ENCODE peak calls at places on chromosomes 13 and 19, in five cellular contexts. O is transverse colon, B is stomach, X is adrenal gland, Z is body of pancreas. Y is an unnamed sample.

GRCh38 chr19:13873776-13874515 is 3.0 kb upstream of the NANOS3 start:
- DNase-seq in O (no peak), X (no peak), Z (no peak), B (no peak), Y (no peak)

GRCh38 chr13:114108894-114109293 is 23.5 kb downstream of the RASA3 start:
- DNase-seq in X (peak; percentile 37), B (no peak), Z (no peak), O (peak; percentile 6), Y (no peak)

GRCh38 chr13:105990256-105990958 is 545.1 kb downstream of the EFNB2 start:
- DNase-seq in O (no peak), X (no peak), Z (no peak), B (no peak), Y (no peak)

GRCh38 chr19:42396248-42396541 is 6.1 kb upstream of the CNFN start:
- DNase-seq in X (no peak), O (no peak), Z (no peak), B (no peak), Y (no peak)

GRCh38 chr13:110872034-110872767 is 42.7 kb downstream of the ANKRD10 start:
- DNase-seq in Z (no peak), B (no peak), X (no peak), O (no peak), Y (no peak)

GRCh38 chr19:42154471-42155323 is 22.5 kb upstream of the POU2F2 start:
- DNase-seq in Z (no peak), X (peak; percentile 69), O (no peak), B (no peak), Y (no peak)

GRCh38 chr19:46529622-46530451 is 34.2 kb upstream of the PNMA8B start:
- DNase-seq in Z (peak; percentile 74), O (peak; percentile 70), B (peak; percentile 69), X (peak; percentile 85), Y (peak; percentile 59)

GRCh38 chr19:39246951-39247669 is 1.5 kb downstream of the IFNL4 start:
- DNase-seq in X (peak; percentile 60), B (no peak), Z (no peak), O (peak; percentile 16), Y (peak; percentile 33)

GRCh38 chr13:43269037-43269476 is 245.7 kb downstream of the DNAJC15 start:
- DNase-seq in O (peak; percentile 62), Z (peak; percentile 77), B (peak; percentile 70), X (peak; percentile 59), Y (no peak)

GRCh38 chr19:28428644-28429348 is 784.2 kb downstream of the UQCRFS1 start:
- DNase-seq in B (no peak), O (no peak), X (no peak), Z (no peak), Y (no peak)

GRCh38 chr19:42233106-42233505 is 9.3 kb downstream of the GSK3A start:
- DNase-seq in X (no peak), Z (no peak), O (no peak), B (no peak), Y (no peak)

GRCh38 chr19:4568884-4569283 is 9.4 kb upstream of the SEMA6B start:
- DNase-seq in O (no peak), X (no peak), B (no peak), Z (no peak), Y (no peak)

GRCh38 chr19:33376423-33376822 is 2.9 kb downstream of the CEBPG start:
- DNase-seq in X (peak; percentile 81), B (peak; percentile 86), O (peak; percentile 91), Z (peak; percentile 68), Y (peak; percentile 63)

GRCh38 chr19:47228168-47228936 is 2.6 kb downstream of the BBC3 start:
- DNase-seq in O (peak; percentile 74), Z (peak; percentile 49), B (peak; percentile 45), X (peak; percentile 86), Y (peak; percentile 50)

GRCh38 chr13:74166286-74166685 is 32.1 kb upstream of the KLF12 start:
- DNase-seq in Z (no peak), B (no peak), X (no peak), O (no peak), Y (no peak)

GRCh38 chr19:54218960-54219661 is 3.7 kb downstream of the LILRB3 start:
- DNase-seq in B (no peak), X (peak; percentile 44), Z (no peak), O (no peak), Y (no peak)

GRCh38 chr19:45767881-45768643 is 990 bp downstream of the SIX5 start:
- DNase-seq in X (peak; percentile 81), Z (peak; percentile 86), B (peak; percentile 70), O (peak; percentile 70), Y (peak; percentile 86)

GRCh38 chr19:53977429-53977990 is 13.9 kb upstream of the CACNG6 start:
- DNase-seq in Z (peak; percentile 86), B (peak; percentile 69), O (peak; percentile 70), X (peak; percentile 84), Y (peak; percentile 58)

GRCh38 chr13:65593298-65593874 is 1636.8 kb downstream of the PCDH9 start:
- DNase-seq in Z (no peak), O (no peak), B (no peak), X (no peak), Y (no peak)

GRCh38 chr19:15173746-15174404 is 26.9 kb downstream of the NOTCH3 start:
- DNase-seq in O (no peak), X (no peak), B (no peak), Z (no peak), Y (no peak)

GRCh38 chr19:58440556-58440955 is 603 bp upstream of the ZNF132 start:
- DNase-seq in O (no peak), X (no peak), B (no peak), Z (no peak), Y (no peak)

GRCh38 chr19:12453495-12453894 is 12.7 kb upstream of the ZNF443 start:
- DNase-seq in Z (peak; percentile 9), B (no peak), X (no peak), O (peak; percentile 54), Y (peak; percentile 42)

GRCh38 chr19:45779231-45780145 is 2.8 kb downstream of the DMPK start:
- DNase-seq in O (peak; percentile 97), Z (peak; percentile 96), B (peak; percentile 98), X (peak; percentile 97), Y (peak; percentile 77)

GRCh38 chr13:75704194-75704941 is 68.2 kb downstream of the LMO7 start:
- DNase-seq in O (no peak), Z (no peak), B (no peak), X (no peak), Y (no peak)

GRCh38 chr13:94710081-94710809 is 2.1 kb downstream of the SOX21 start:
- DNase-seq in B (no peak), Z (no peak), X (no peak), O (no peak), Y (no peak)

GRCh38 chr19:50500060-50500752 is 10.8 kb downstream of the JOSD2 start:
- DNase-seq in O (no peak), X (no peak), Z (no peak), B (no peak), Y (no peak)

GRCh38 chr19:1014161-1015060 is 6.5 kb downstream of the TMEM259 start:
- DNase-seq in Z (no peak), O (no peak), B (no peak), X (no peak), Y (no peak)
- H3K36me3 ChIP-seq in Z (peaks cover 5% of the 10 kb centered on the region), O (no peaks in the 10 kb centered on the region), B (peaks cover 58% of the 10 kb centered on the region), X (peaks cover 48% of the 10 kb centered on the region), Y (peaks cover 33% of the 10 kb centered on the region)

GRCh38 chr19:19461306-19461670 is 54.1 kb downstream of the TSSK6 start:
- DNase-seq in O (no peak), X (no peak), Z (no peak), B (no peak), Y (no peak)

GRCh38 chr19:19459707-19460251 is 54.3 kb downstream of the GATAD2A start:
- DNase-seq in Z (peak; percentile 55), O (peak; percentile 54), X (peak; percentile 87), B (peak; percentile 41), Y (no peak)

GRCh38 chr19:19460761-19461265 is 54.5 kb downstream of the TSSK6 start:
- DNase-seq in B (peak; percentile 40), X (peak; percentile 80), Z (peak; percentile 57), O (peak; percentile 52), Y (peak; percentile 37)

GRCh38 chr19:19459099-19459498 is 53.6 kb downstream of the GATAD2A start:
- DNase-seq in X (no peak), O (no peak), B (no peak), Z (no peak), Y (no peak)

GRCh38 chr19:19460258-19460731 is 54.8 kb downstream of the GATAD2A start:
- DNase-seq in B (no peak), X (no peak), Z (no peak), O (no peak), Y (no peak)
- TF ChIP-seq POLR2A in B (no peak), X (no peak), Z (no peak), O (no peak), Y (no peak)

DNA sequence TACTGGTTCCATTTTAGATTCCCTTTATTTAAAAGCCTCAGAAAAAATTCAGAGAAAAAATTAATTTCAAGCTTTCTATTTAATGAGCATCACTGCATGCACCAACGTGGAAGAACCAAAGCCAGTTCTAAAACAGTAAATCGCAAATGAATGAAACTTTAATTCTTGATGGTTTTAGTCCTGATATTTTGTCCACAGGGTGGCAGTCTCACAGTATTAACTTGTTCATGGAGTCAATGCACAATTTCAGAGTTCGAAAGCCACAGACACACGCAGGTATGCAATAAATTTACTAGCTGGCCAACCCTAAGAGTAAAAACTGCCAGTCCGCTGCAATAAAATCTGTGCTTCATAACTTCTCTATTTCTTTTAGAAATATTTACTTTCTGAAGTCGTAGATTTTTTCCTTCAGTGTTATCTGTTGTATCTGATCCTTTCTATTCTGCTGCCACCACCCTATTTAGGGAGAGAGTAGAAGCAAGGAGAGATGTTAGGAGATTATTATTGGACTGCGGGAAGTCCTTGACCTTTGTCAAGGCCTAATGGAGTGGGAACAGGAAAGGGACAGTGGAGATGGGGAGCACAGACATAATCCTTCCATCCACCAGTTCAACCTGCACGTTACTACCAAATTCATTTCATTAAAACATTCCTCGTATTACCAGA is 7.0 kb upstream of the WBP4 start:
- DNase-seq in B (no peak), X (no peak), O (peak; percentile 42), Z (peak; percentile 44), Y (no peak)
- H3K4me3 ChIP-seq in B (no peak overlapping the region), X (no peak overlapping the region), O (no peak overlapping the region), Z (no peak overlapping the region), Y (no peak overlapping the region)

DNA sequence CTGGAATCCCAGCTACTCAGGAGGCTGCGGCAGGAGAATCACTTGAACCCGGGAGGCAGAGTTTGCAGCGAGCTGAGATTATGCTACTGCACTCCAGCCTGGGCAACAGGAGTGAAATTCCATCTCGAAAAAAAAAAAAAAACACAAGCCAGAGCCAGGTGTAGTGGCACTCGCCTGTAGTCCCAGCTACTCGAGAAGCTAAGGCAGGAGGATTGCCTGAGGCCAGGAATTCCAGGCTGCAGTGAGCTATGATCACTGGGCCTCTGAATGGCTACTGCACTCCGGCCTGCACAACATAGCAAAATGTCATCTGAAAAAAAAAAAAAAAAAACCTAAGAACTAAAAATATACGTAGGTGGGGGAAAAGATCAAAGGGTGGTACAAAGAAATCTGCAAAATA is 19.4 kb downstream of the EPS15L1 start:
- DNase-seq in Z (no peak), B (no peak), O (no peak), X (no peak), Y (peak; percentile 55)
- H3K36me3 ChIP-seq in Z (no peaks in the 10 kb centered on the region), B (no peaks in the 10 kb centered on the region), O (no peaks in the 10 kb centered on the region), X (no peaks in the 10 kb centered on the region), Y (no peaks in the 10 kb centered on the region)

DNA sequence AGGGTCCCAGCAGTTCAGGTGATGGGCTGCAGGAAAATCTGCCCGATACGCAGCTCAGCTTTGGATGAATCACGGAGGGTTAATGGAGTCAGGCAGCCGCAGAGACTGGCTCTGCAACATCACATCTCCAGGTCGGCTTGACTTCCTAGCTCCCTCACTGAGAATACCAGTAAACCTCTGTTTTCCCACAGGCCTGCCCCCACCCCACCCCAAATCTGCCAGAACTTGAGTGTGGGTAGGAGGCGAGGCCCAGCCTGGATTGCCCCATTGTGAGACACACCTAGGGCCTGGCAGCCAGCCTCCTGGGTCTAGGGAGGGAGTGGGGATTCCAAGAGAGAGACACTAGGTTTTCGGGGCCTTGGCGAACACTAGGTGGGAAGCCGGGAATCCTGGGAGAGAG is 3.7 kb upstream of the KRTDAP start:
- DNase-seq in B (no peak), O (no peak), X (no peak), Z (no peak), Y (no peak)
- TF ChIP-seq POLR2A in B (no peak), O (no peak), X (no peak), Z (no peak), Y (no peak)